ENCODE peak calls at places on chromosomes 6 and 20, in four cellular contexts. Q is fibroblast of lung, V is HL-60, B is dorsolateral prefrontal cortex. F is an unnamed sample.

GRCh38 chr20:24522452-24523330 is 53.3 kb downstream of the SYNDIG1 start:
- DNase-seq in Q (no peak), V (no peak), B (no peak), F (no peak)

GRCh38 chr6:69735029-69735428 is 61.8 kb downstream of the LMBRD1 start:
- DNase-seq in Q (peak; percentile 25), V (no peak), B (no peak), F (no peak)

GRCh38 chr20:49976542-49976941 is 6.2 kb upstream of the SNAI1 start:
- DNase-seq in Q (peak; percentile 37), V (no peak), B (no peak), F (peak; percentile 14)

GRCh38 chr6:142152731-142153130 is 5.7 kb downstream of the VTA1 start:
- DNase-seq in Q (peak; percentile 82), V (no peak), B (no peak), F (no peak)

GRCh38 chr6:4125933-4126864 is 9.2 kb downstream of the ECI2 start:
- DNase-seq in Q (peak; percentile 93), V (no peak), B (no peak), F (peak; percentile 26)

GRCh38 chr6:80217799-80218198 is 111.3 kb downstream of the BCKDHB start:
- DNase-seq in Q (no peak), V (no peak), B (no peak), F (no peak)

GRCh38 chr6:118252474-118252873 is 295.6 kb upstream of the PLN start:
- DNase-seq in Q (no peak), V (no peak), B (no peak), F (no peak)

GRCh38 chr6:75735491-75736186 is 13.4 kb upstream of the MYO6 start:
- DNase-seq in Q (peak; percentile 30), V (no peak), B (no peak), F (no peak)

GRCh38 chr6:156970595-156971112 is 193.5 kb downstream of the ARID1B start:
- DNase-seq in Q (no peak), V (no peak), B (no peak), F (no peak)

GRCh38 chr20:59643616-59644061 is 39.3 kb downstream of the PHACTR3 start:
- DNase-seq in Q (no peak), V (no peak), B (peak; percentile 71), F (no peak)

GRCh38 chr6:130381459-130382380 is 15.9 kb downstream of the TMEM200A start:
- DNase-seq in Q (no peak), V (no peak), B (no peak), F (no peak)

GRCh38 chr20:53950031-53950430 is 120.4 kb downstream of the BCAS1 start:
- DNase-seq in Q (peak; percentile 59), V (no peak), B (no peak), F (no peak)

GRCh38 chr20:50911716-50912115 is 19.5 kb downstream of the ADNP start:
- DNase-seq in Q (no peak), V (no peak), B (no peak), F (no peak)

GRCh38 chr6:9744119-9744518 is 670.8 kb downstream of the TFAP2A start:
- DNase-seq in Q (no peak), V (no peak), B (no peak), F (no peak)

GRCh38 chr6:88165877-88166492 is at the start of gene CNR1:
- DNase-seq in Q (peak; percentile 39), V (peak; percentile 9), B (peak; percentile 61), F (no peak)

GRCh38 chr6:90894285-90895144 is 307.6 kb upstream of the MAP3K7 start:
- DNase-seq in Q (no peak), V (no peak), B (no peak), F (no peak)

GRCh38 chr6:108113557-108114519 is 39.3 kb upstream of the OSTM1 start:
- DNase-seq in Q (peak; percentile 35), V (peak; percentile 45), B (no peak), F (no peak)

GRCh38 chr6:145241039-145241438 is 494.3 kb downstream of the EPM2A start:
- DNase-seq in Q (peak; percentile 83), V (no peak), B (no peak), F (peak; percentile 62)

GRCh38 chr6:80186082-80186481 is 79.6 kb downstream of the BCKDHB start:
- DNase-seq in Q (no peak), V (no peak), B (no peak), F (no peak)

GRCh38 chr6:163935158-163935762 is 520.7 kb downstream of the QKI start:
- DNase-seq in Q (peak; percentile 42), V (no peak), B (no peak), F (no peak)

GRCh38 chr6:137903933-137904821 is 37.1 kb downstream of the TNFAIP3 start:
- DNase-seq in Q (peak; percentile 72), V (peak; percentile 73), B (no peak), F (no peak)

GRCh38 chr6:156269751-156270369 is 507.3 kb upstream of the ARID1B start:
- DNase-seq in Q (no peak), V (no peak), B (no peak), F (no peak)

GRCh38 chr6:169251371-169251802 is 2.3 kb downstream of the THBS2 start:
- DNase-seq in Q (no peak), V (no peak), B (no peak), F (no peak)
- H3K27ac ChIP-seq in Q (peak overlapping the region; percentile 58), V (no peak overlapping the region), B (peak overlapping the region; percentile 94), F (peak overlapping the region; percentile 22)

GRCh38 chr6:43115365-43115764 is 39.3 kb downstream of the PTK7 start:
- DNase-seq in Q (peak; percentile 25), V (no peak), B (no peak), F (peak; percentile 48)
- H3K27ac ChIP-seq in Q (peak overlapping the region; percentile 35), V (no peak overlapping the region), B (no peak overlapping the region), F (peak overlapping the region; percentile 71)

GRCh38 chr6:16420715-16421461 is 182.5 kb downstream of the GMPR start:
- DNase-seq in Q (peak; percentile 57), V (no peak), B (no peak), F (peak; percentile 10)

GRCh38 chr6:16420332-16420714 is 181.9 kb downstream of the GMPR start:
- DNase-seq in Q (no peak), V (no peak), B (no peak), F (no peak)

GRCh38 chr6:16421462-16421960 is 183.1 kb downstream of the GMPR start:
- DNase-seq in Q (no peak), V (no peak), B (no peak), F (no peak)

GRCh38 chr6:16415677-16416076 is 177.3 kb downstream of the GMPR start:
- DNase-seq in Q (no peak), V (no peak), B (no peak), F (no peak)

DNA sequence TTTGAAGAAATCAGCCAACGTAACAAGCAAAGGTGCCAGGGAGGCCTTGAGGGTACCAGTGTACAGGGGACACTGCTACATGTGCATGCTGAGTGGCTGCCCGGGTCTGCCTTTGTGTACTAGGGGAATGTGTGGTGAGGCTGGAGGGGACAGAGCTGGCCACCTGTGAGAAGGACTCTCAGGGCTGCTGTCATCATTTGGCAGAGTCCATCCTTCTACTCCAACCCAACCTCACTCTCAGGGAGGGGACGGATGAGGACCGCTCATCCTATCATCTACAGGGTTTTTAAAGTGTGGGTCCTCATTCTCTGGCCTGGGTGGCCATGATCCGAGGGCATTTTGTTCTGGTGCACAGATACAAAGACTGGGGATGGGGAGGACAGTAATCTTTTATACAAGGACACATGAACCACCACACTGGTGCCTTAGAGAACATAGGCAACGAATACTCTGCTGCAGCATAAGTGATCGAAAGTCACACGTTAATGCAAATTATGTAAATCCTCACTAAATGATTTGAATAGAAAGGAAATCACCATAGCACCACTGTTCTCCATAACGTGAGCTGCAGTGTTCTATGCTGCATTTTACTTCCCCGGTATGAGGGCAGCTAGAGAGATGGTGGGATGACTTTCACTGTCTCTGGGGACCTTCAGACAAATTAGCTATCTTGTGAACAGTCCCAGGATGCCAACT is 181.4 kb downstream of the GMPR start:
- DNase-seq in Q (no peak), V (no peak), B (no peak), F (no peak)
- H3K27ac ChIP-seq in Q (peak overlapping the region; percentile 53), V (no peak overlapping the region), B (peak overlapping the region; percentile 39), F (no peak overlapping the region)

GRCh38 chr20:43985121-43985520 is 70.5 kb downstream of the TOX2 start:
- DNase-seq in Q (no peak), V (no peak), B (no peak), F (no peak)
- H3K27ac ChIP-seq in Q (no peak overlapping the region), V (no peak overlapping the region), B (no peak overlapping the region), F (no peak overlapping the region)

GRCh38 chr6:29554764-29555163 is 4.8 kb downstream of the UBD start:
- DNase-seq in Q (no peak), V (no peak), B (no peak), F (no peak)

GRCh38 chr6:29553268-29554057 is 6.1 kb downstream of the UBD start:
- DNase-seq in Q (peak; percentile 30), V (peak; percentile 3), B (peak; percentile 61), F (no peak)

GRCh38 chr6:29547573-29547972 is 12.0 kb downstream of the UBD start:
- DNase-seq in Q (no peak), V (no peak), B (no peak), F (no peak)

GRCh38 chr6:29557320-29557719 is 2.2 kb downstream of the UBD start:
- DNase-seq in Q (no peak), V (no peak), B (no peak), F (no peak)

GRCh38 chr6:29552512-29553051 is 7.0 kb downstream of the UBD start:
- DNase-seq in Q (peak; percentile 53), V (peak; percentile 9), B (no peak), F (no peak)
- H3K27ac ChIP-seq in Q (no peak overlapping the region), V (no peak overlapping the region), B (no peak overlapping the region), F (no peak overlapping the region)

GRCh38 chr20:2691663-2692035 is 931 bp upstream of the EBF4 start:
- DNase-seq in Q (no peak), V (no peak), B (no peak), F (no peak)
- H3K27ac ChIP-seq in Q (no peak overlapping the region), V (no peak overlapping the region), B (peak overlapping the region; percentile 85), F (no peak overlapping the region)